ENCODE peak calls at places on chromosomes 13 and 19, in five cellular contexts. H is cardiac muscle cell, T is tibial nerve, Z is osteocyte, O is GM10248. V is an unnamed sample.

GRCh38 chr19:19434483-19435045 is 29.1 kb downstream of the GATAD2A start:
- DNase-seq in H (peak; percentile 80), T (peak; percentile 57), Z (no peak), O (no peak), V (no peak)

GRCh38 chr19:46470376-46470775 is 987 bp downstream of the PNMA8A start:
- DNase-seq in H (no peak), T (no peak), Z (no peak), O (no peak), V (no peak)

GRCh38 chr19:38666662-38667448 is 19.4 kb downstream of the ACTN4 start:
- DNase-seq in H (peak; percentile 75), T (no peak), Z (no peak), O (peak; percentile 71), V (no peak)

GRCh38 chr13:41581884-41582547 is 124.7 kb downstream of the RGCC start:
- DNase-seq in H (peak; percentile 19), T (peak; percentile 21), Z (no peak), O (no peak), V (no peak)

GRCh38 chr19:58451358-58452101 is at the start of gene ZNF324B:
- DNase-seq in H (peak; percentile 95), T (peak; percentile 96), Z (peak; percentile 97), O (peak; percentile 98), V (peak; percentile 97)

GRCh38 chr19:6464070-6464873 is at the start of gene CRB3:
- DNase-seq in H (no peak), T (no peak), Z (no peak), O (no peak), V (peak; percentile 96)

GRCh38 chr19:39342647-39343305 is 555 bp downstream of the SAMD4B start:
- DNase-seq in H (peak; percentile 29), T (no peak), Z (no peak), O (no peak), V (no peak)

GRCh38 chr13:105232403-105232802 is 1303.1 kb downstream of the EFNB2 start:
- DNase-seq in H (peak; percentile 6), T (no peak), Z (no peak), O (no peak), V (no peak)

GRCh38 chr19:39413269-39413902 is 917 bp downstream of the PLEKHG2 start:
- DNase-seq in H (peak; percentile 80), T (no peak), Z (no peak), O (no peak), V (peak; percentile 65)

GRCh38 chr13:41674246-41674645 is 216.9 kb downstream of the RGCC start:
- DNase-seq in H (no peak), T (no peak), Z (no peak), O (no peak), V (no peak)

GRCh38 chr19:1567116-1567847 is 843 bp downstream of the MEX3D start:
- DNase-seq in H (peak; percentile 57), T (no peak), Z (no peak), O (no peak), V (no peak)

GRCh38 chr19:41364546-41365391 is 820 bp upstream of the B9D2 start:
- DNase-seq in H (no peak), T (no peak), Z (no peak), O (no peak), V (no peak)

GRCh38 chr13:45545686-45546409 is 69.7 kb downstream of the ERICH6B start:
- DNase-seq in H (no peak), T (no peak), Z (no peak), O (no peak), V (no peak)

GRCh38 chr13:41802684-41803554 is 158.0 kb downstream of the VWA8 start:
- DNase-seq in H (peak; percentile 26), T (no peak), Z (no peak), O (no peak), V (no peak)

GRCh38 chr13:50082426-50083283 is 67.4 kb downstream of the KCNRG start:
- DNase-seq in H (peak; percentile 75), T (peak; percentile 52), Z (no peak), O (peak; percentile 77), V (peak; percentile 96)

GRCh38 chr13:67235265-67235664 is 5.1 kb upstream of the PCDH9 start:
- DNase-seq in H (no peak), T (no peak), Z (no peak), O (no peak), V (no peak)

GRCh38 chr13:29677627-29678026 is 82.1 kb upstream of the SLC7A1 start:
- DNase-seq in H (no peak), T (no peak), Z (no peak), O (no peak), V (no peak)

GRCh38 chr19:28586501-28586900 is 626.5 kb downstream of the UQCRFS1 start:
- DNase-seq in H (no peak), T (no peak), Z (no peak), O (no peak), V (no peak)

GRCh38 chr19:41701401-41702075 is 6.9 kb upstream of the CEACAM5 start:
- DNase-seq in H (no peak), T (no peak), Z (peak; percentile 59), O (no peak), V (peak; percentile 34)

GRCh38 chr19:4713384-4713951 is 10.2 kb downstream of the DPP9 start:
- DNase-seq in H (peak; percentile 91), T (peak; percentile 70), Z (peak; percentile 90), O (no peak), V (no peak)

DNA sequence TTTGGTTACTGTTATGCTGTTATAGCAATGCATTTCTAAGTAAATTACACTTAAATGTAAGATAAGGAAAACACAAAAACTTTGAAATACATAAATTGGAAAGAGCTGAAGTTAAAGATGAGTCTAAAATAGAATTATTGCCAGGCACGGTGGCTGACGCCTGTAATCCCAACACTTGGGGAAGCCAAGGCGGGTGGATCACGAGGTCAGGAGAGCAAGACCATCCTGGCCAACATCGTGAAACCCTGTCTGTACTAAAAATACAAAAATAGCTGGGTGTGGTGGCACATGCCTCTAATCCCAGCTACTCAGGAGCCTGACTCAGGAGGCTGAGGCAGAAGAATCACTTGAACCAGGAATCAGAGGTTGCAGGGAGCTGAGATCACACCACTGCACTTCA is 905.4 kb upstream of the GPC6 start:
- DNase-seq in H (no peak), T (peak; percentile 5), Z (no peak), O (no peak), V (no peak)
- TF ChIP-seq CTCF in H (no peak), T (no peak), Z (no peak), O (no peak), V (no peak)

GRCh38 chr19:10514211-10515145 is 2.8 kb downstream of the S1PR5 start:
- DNase-seq in H (no peak), T (no peak), Z (no peak), O (no peak), V (no peak)
- TF ChIP-seq CTCF in H (no peak), T (no peak), Z (no peak), O (no peak), V (no peak)

GRCh38 chr19:11612816-11613511 is 15.7 kb downstream of the ZNF627 start:
- DNase-seq in H (no peak), T (no peak), Z (no peak), O (no peak), V (no peak)
- TF ChIP-seq CTCF in H (no peak), T (no peak), Z (no peak), O (no peak), V (no peak)

GRCh38 chr13:110648848-110649421 is 33.6 kb downstream of the NAXD start:
- DNase-seq in H (no peak), T (no peak), Z (no peak), O (no peak), V (no peak)
- TF ChIP-seq CTCF in H (no peak), T (no peak), Z (no peak), O (no peak), V (no peak)

GRCh38 chr19:49422407-49423277 is 599 bp downstream of the PTH2 start:
- DNase-seq in H (peak; percentile 46), T (no peak), Z (peak; percentile 84), O (peak; percentile 58), V (no peak)
- TF ChIP-seq CTCF in H (peak; percentile 40), T (no peak), Z (peak; percentile 55), O (peak; percentile 23), V (peak; percentile 29)

DNA sequence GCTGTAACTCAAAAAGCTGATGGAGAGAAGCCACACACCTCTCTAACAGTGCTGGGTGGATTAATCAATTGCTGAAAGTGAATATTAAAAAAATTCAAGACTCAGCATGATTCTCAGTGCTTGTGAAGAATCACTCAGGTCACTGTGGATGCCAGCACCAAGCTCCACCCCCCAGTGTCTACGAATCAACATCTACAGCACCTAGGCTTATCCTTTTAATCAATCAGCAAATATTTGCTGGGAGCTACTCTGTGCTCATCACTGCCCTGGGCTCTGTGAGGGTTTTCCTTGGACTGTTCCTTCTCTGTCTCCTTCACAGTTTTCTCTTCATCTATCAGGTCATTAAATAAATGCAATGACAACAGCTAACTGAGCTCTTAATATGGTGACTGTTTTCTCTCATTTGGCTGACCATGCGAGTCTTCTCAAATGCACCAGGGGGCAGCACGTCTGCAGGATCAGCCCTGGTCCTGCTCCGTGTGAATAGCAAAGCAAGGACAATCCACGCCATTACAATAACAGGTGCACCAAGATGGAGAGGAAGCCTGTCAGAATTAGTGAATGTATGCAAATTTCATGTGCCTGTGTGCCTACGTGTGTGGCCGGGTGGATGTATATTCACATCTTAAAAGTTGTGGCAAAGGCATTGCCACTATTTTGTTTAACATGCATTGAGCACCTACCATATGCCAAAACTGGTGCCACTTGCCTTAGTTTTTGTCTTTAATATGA is 14.6 kb upstream of the C13orf42 start:
- DNase-seq in H (peak; percentile 75), T (peak; percentile 17), Z (peak; percentile 78), O (peak; percentile 54), V (peak; percentile 66)
- TF ChIP-seq CTCF in H (peak; percentile 86), T (peak; percentile 63), Z (peak; percentile 85), O (peak; percentile 78), V (peak; percentile 67)

GRCh38 chr19:14550201-14550754 is 20.9 kb downstream of the TECR start:
- DNase-seq in H (peak; percentile 11), T (no peak), Z (no peak), O (no peak), V (no peak)
- TF ChIP-seq CTCF in H (no peak), T (no peak), Z (no peak), O (no peak), V (no peak)

GRCh38 chr13:27858046-27858445 is 61.8 kb upstream of the PDX1 start:
- DNase-seq in H (no peak), T (no peak), Z (no peak), O (no peak), V (no peak)
- TF ChIP-seq CTCF in H (no peak), T (no peak), Z (no peak), O (no peak), V (no peak)